ENCODE peak calls at places on chromosomes 7 and 10, in eight cellular contexts. C is activated T-cell treated with anti-CD3 and anti-CD28 coated beads for 1 hour; O is T-helper 22 cell; M is OCI-M1; G is activated CD4-positive, alpha-beta T cell treated with anti-CD3 and anti-CD28 coated beads, Interleukin-2, amount 50 U/mL, for 4 hours; H is CD8-positive, alpha-beta T cell; X is stimulated activated CD4-positive, alpha-beta T cell treated with anti-CD3 and anti-CD28 coated beads, Interleukin-2, amount 100 ng/mL, for 48 hours; Q is cardiac fibroblast. S is an unnamed sample.

GRCh38 chr7:26655761-26656160 is 208.6 kb downstream of the SKAP2 start:
- DNase-seq in M (no peak), O (no peak), H (no peak), G (no peak), Q (no peak), C (no peak), X (no peak), S (no peak)

GRCh38 chr10:100325164-100325563 is 4.9 kb downstream of the PKD2L1 start:
- DNase-seq in X (no peak), H (no peak), Q (no peak), C (no peak), M (no peak), O (no peak), G (no peak), S (no peak)

GRCh38 chr10:125094111-125094705 is 66.2 kb downstream of the CTBP2 start:
- DNase-seq in X (no peak), H (no peak), C (no peak), G (no peak), O (no peak), Q (no peak), M (no peak), S (no peak)

GRCh38 chr7:106076537-106076936 is 35.6 kb downstream of the SYPL1 start:
- DNase-seq in O (no peak), Q (no peak), H (no peak), C (no peak), M (peak; percentile 2), X (no peak), G (no peak), S (no peak)

GRCh38 chr7:100198266-100198665 is 20.5 kb downstream of the STAG3 start:
- DNase-seq in C (no peak), O (no peak), H (no peak), X (no peak), G (no peak), Q (no peak), M (no peak), S (no peak)

GRCh38 chr7:96407427-96407826 is 85.5 kb upstream of the SLC25A13 start:
- DNase-seq in M (no peak), O (no peak), Q (no peak), G (no peak), H (no peak), X (no peak), C (no peak), S (no peak)

GRCh38 chr7:35248576-35249536 is 5.0 kb downstream of the TBX20 start:
- DNase-seq in Q (no peak), M (no peak), G (no peak), X (no peak), C (no peak), O (no peak), H (no peak), S (no peak)

GRCh38 chr10:48399551-48399950 is 93.1 kb downstream of the MAPK8 start:
- DNase-seq in X (no peak), Q (no peak), M (no peak), C (no peak), O (no peak), G (no peak), H (no peak), S (no peak)

GRCh38 chr7:152674860-152675760 is 831 bp downstream of the XRCC2 start:
- DNase-seq in C (no peak), H (no peak), G (no peak), M (peak; percentile 53), X (peak; percentile 1), O (no peak), Q (peak; percentile 48), S (no peak)

GRCh38 chr7:75715864-75716263 is 22.9 kb downstream of the HIP1 start:
- DNase-seq in Q (no peak), O (no peak), H (no peak), C (no peak), G (no peak), X (no peak), M (no peak), S (no peak)

GRCh38 chr7:133044722-133045473 is 37.0 kb downstream of the CHCHD3 start:
- DNase-seq in O (no peak), X (no peak), M (no peak), H (no peak), G (no peak), Q (no peak), C (no peak), S (no peak)

GRCh38 chr10:104080762-104081161 is 4.9 kb downstream of the COL17A1 start:
- DNase-seq in G (no peak), C (no peak), M (peak; percentile 31), O (no peak), X (no peak), Q (peak; percentile 48), H (no peak), S (no peak)

GRCh38 chr7:17129218-17129617 is 169.2 kb upstream of the AHR start:
- DNase-seq in H (no peak), Q (no peak), C (no peak), O (no peak), M (no peak), X (no peak), G (no peak), S (no peak)

GRCh38 chr7:12244129-12244528 is 33.0 kb downstream of the TMEM106B start:
- DNase-seq in X (no peak), Q (peak; percentile 24), M (peak; percentile 27), O (no peak), H (no peak), G (no peak), C (no peak), S (no peak)

GRCh38 chr7:33250421-33250827 is 121.1 kb downstream of the BBS9 start:
- DNase-seq in Q (peak; percentile 94), G (no peak), C (no peak), X (no peak), O (no peak), H (no peak), M (no peak), S (no peak)

GRCh38 chr10:65358565-65358964 is 1567.3 kb upstream of the LRRTM3 start:
- DNase-seq in X (no peak), Q (peak; percentile 34), H (no peak), O (no peak), G (no peak), C (no peak), M (peak; percentile 55), S (no peak)

GRCh38 chr7:22913116-22913515 is 90.5 kb upstream of the TOMM7 start:
- DNase-seq in O (no peak), G (no peak), H (no peak), X (no peak), M (no peak), C (no peak), Q (no peak), S (no peak)

GRCh38 chr10:114607358-114607998 is 50.6 kb downstream of the ABLIM1 start:
- DNase-seq in C (no peak), H (no peak), G (no peak), X (no peak), Q (peak; percentile 73), M (no peak), O (no peak), S (no peak)

GRCh38 chr7:155300641-155301452 is 3.2 kb downstream of the INSIG1 start:
- DNase-seq in X (no peak), Q (no peak), G (no peak), O (no peak), C (no peak), M (no peak), H (no peak), S (no peak)

GRCh38 chr10:64648915-64649314 is 1127.7 kb downstream of the REEP3 start:
- DNase-seq in M (peak; percentile 94), G (no peak), C (no peak), O (no peak), H (no peak), Q (no peak), X (no peak), S (no peak)

GRCh38 chr10:110344622-110345021 is 39.9 kb upstream of the SMNDC1 start:
- DNase-seq in G (no peak), O (no peak), M (no peak), Q (no peak), C (no peak), X (no peak), H (no peak), S (no peak)

GRCh38 chr7:3009086-3009485 is 34.6 kb downstream of the CARD11 start:
- DNase-seq in O (no peak), M (no peak), C (no peak), Q (no peak), H (no peak), X (no peak), G (no peak), S (no peak)